ENCODE peak calls at places on chromosomes 5 and 9, in four cellular contexts. Z is T-helper 9 cell, A is tibial artery, W is IMR-90. T is an unnamed sample.

GRCh38 chr5:152262667-152263066 is 142.4 kb downstream of the NMUR2 start:
- DNase-seq in Z (no peak), A (no peak), W (no peak), T (no peak)

GRCh38 chr5:178385472-178385853 is 152.9 kb upstream of the PHYKPL start:
- DNase-seq in Z (no peak), A (no peak), W (peak; percentile 36), T (no peak)

GRCh38 chr5:654071-654778 is 38.9 kb downstream of the TPPP start:
- DNase-seq in Z (no peak), A (no peak), W (no peak), T (no peak)

GRCh38 chr9:16023466-16023865 is 470.6 kb downstream of the CCDC171 start:
- DNase-seq in Z (no peak), A (no peak), W (peak; percentile 84), T (no peak)

GRCh38 chr9:20289416-20289815 is 332.9 kb downstream of the MLLT3 start:
- DNase-seq in Z (no peak), A (no peak), W (no peak), T (no peak)

GRCh38 chr9:132144708-132145365 is 17.0 kb upstream of the NTNG2 start:
- DNase-seq in Z (no peak), A (no peak), W (peak; percentile 66), T (no peak)

GRCh38 chr5:95960802-95961616 is 642 bp downstream of the ELL2 start:
- DNase-seq in Z (peak; percentile 66), A (peak; percentile 48), W (peak; percentile 74), T (peak; percentile 86)

GRCh38 chr5:180787025-180787424 is 15.6 kb downstream of the MGAT1 start:
- DNase-seq in Z (no peak), A (no peak), W (peak; percentile 29), T (no peak)

GRCh38 chr5:129724222-129724621 is 23.7 kb upstream of the MINAR2 start:
- DNase-seq in Z (no peak), A (no peak), W (no peak), T (no peak)

GRCh38 chr9:116860509-116861120 is 173.5 kb downstream of the TRIM32 start:
- DNase-seq in Z (no peak), A (peak; percentile 63), W (peak; percentile 63), T (no peak)

GRCh38 chr5:10653033-10653432 is 89.2 kb downstream of the ANKRD33B start:
- DNase-seq in Z (no peak), A (no peak), W (peak; percentile 35), T (peak; percentile 70)

GRCh38 chr5:75948441-75948840 is 134.7 kb upstream of the SV2C start:
- DNase-seq in Z (no peak), A (no peak), W (no peak), T (no peak)

GRCh38 chr9:135478858-135479468 is 619 bp upstream of the PPP1R26 start:
- DNase-seq in Z (no peak), A (peak; percentile 47), W (no peak), T (no peak)

GRCh38 chr5:136128416-136128935 is 4.2 kb upstream of the SMAD5 start:
- DNase-seq in Z (no peak), A (no peak), W (no peak), T (no peak)

GRCh38 chr9:4581031-4581760 is 80.9 kb upstream of the PLPP6 start:
- DNase-seq in Z (no peak), A (no peak), W (no peak), T (no peak)

GRCh38 chr5:132414634-132415377 is 45.3 kb downstream of the SLC22A5 start:
- DNase-seq in Z (no peak), A (no peak), W (no peak), T (no peak)

GRCh38 chr5:167348286-167348926 is 943.0 kb upstream of the WWC1 start:
- DNase-seq in Z (no peak), A (no peak), W (no peak), T (no peak)

GRCh38 chr9:108543251-108543768 is 312.5 kb downstream of the ACTL7B start:
- DNase-seq in Z (no peak), A (no peak), W (peak; percentile 53), T (no peak)

GRCh38 chr9:121305269-121305994 is 37.5 kb downstream of the GSN start:
- DNase-seq in Z (no peak), A (peak; percentile 89), W (no peak), T (peak; percentile 91)

GRCh38 chr9:114643906-114644305 is 13.7 kb downstream of the TEX53 start:
- DNase-seq in Z (no peak), A (no peak), W (no peak), T (no peak)

GRCh38 chr9:76877961-76878360 is 28.0 kb downstream of the PRUNE2 start:
- DNase-seq in Z (no peak), A (no peak), W (no peak), T (no peak)

GRCh38 chr9:135906291-135907005 is 898 bp downstream of the CAMSAP1 start:
- DNase-seq in Z (peak; percentile 17), A (no peak), W (peak; percentile 62), T (no peak)

GRCh38 chr9:89458768-89459496 is 39.0 kb downstream of the SEMA4D start:
- DNase-seq in Z (no peak), A (no peak), W (no peak), T (no peak)

GRCh38 chr5:146340260-146341081 is 1.8 kb downstream of the POU4F3 start:
- DNase-seq in Z (no peak), A (peak; percentile 61), W (peak; percentile 60), T (no peak)